ENCODE peak calls at places on chromosomes 7 and 10, in nine cellular contexts. J, D, X, E, L, H, G, M and P are unnamed samples.

GRCh38 chr7:55572378-55573233 is at the start of gene VOPP1:
- DNase-seq in D (peak; percentile 62), L (peak; percentile 70), J (peak; percentile 49), M (peak; percentile 87), E (peak; percentile 90), G (peak; percentile 71), H (peak; percentile 66), X (peak; percentile 57), P (peak; percentile 92)

GRCh38 chr10:116741391-116742351 is 695 bp downstream of the HSPA12A start:
- DNase-seq in J (peak; percentile 45), E (peak; percentile 68), D (peak; percentile 66), L (no peak), G (no peak), X (no peak), M (no peak), H (no peak), P (no peak)

GRCh38 chr7:137878333-137878961 is 31.7 kb upstream of the DGKI start:
- DNase-seq in X (peak; percentile 78), G (no peak), E (peak; percentile 33), M (no peak), D (no peak), J (no peak), L (peak; percentile 55), H (peak; percentile 36), P (peak; percentile 91)

GRCh38 chr10:114334301-114334700 is 70.0 kb downstream of the AFAP1L2 start:
- DNase-seq in J (no peak), X (peak; percentile 74), H (no peak), M (no peak), L (no peak), G (no peak), D (no peak), E (no peak), P (no peak)

GRCh38 chr10:79068203-79068561 is 584 bp upstream of the ZMIZ1 start:
- DNase-seq in D (peak; percentile 50), M (peak; percentile 61), G (peak; percentile 18), L (peak; percentile 66), J (no peak), H (no peak), X (no peak), E (peak; percentile 55), P (no peak)

GRCh38 chr10:132480356-132480755 is 57.2 kb upstream of the INPP5A start:
- DNase-seq in D (no peak), M (no peak), J (no peak), H (no peak), G (no peak), L (no peak), X (no peak), E (no peak), P (peak; percentile 16)

GRCh38 chr10:49622426-49623425 is 8.9 kb downstream of the CHAT start:
- DNase-seq in M (no peak), H (no peak), J (no peak), D (no peak), E (no peak), L (no peak), X (no peak), G (no peak), P (peak; percentile 8)

GRCh38 chr7:159027091-159027802 is 117.4 kb downstream of the VIPR2 start:
- DNase-seq in J (no peak), H (no peak), X (no peak), E (no peak), G (no peak), D (no peak), M (no peak), L (peak; percentile 18), P (no peak)

GRCh38 chr7:102153586-102153948 is 133.1 kb upstream of the SH2B2 start:
- DNase-seq in D (no peak), L (no peak), X (peak; percentile 26), G (no peak), E (no peak), J (no peak), H (no peak), M (no peak), P (no peak)

GRCh38 chr10:2048337-2048973 is 311.1 kb upstream of the ADARB2 start:
- DNase-seq in H (no peak), E (no peak), X (no peak), G (no peak), J (no peak), M (no peak), L (no peak), D (no peak), P (no peak)

GRCh38 chr7:159139202-159139601 is 5.5 kb downstream of the VIPR2 start:
- DNase-seq in G (no peak), L (no peak), D (no peak), X (no peak), E (no peak), M (no peak), H (peak; percentile 3), J (no peak), P (no peak)

GRCh38 chr7:36602975-36603887 is 121.1 kb downstream of the AOAH start:
- DNase-seq in M (no peak), X (no peak), J (no peak), D (no peak), G (no peak), H (no peak), L (no peak), E (no peak), P (no peak)

GRCh38 chr10:27724287-27724686 is 21.3 kb downstream of the MKX start:
- DNase-seq in M (no peak), G (no peak), H (no peak), D (no peak), E (peak; percentile 63), J (no peak), X (no peak), L (no peak), P (no peak)

GRCh38 chr7:45088821-45089313 is at the start of gene NACAD:
- DNase-seq in H (peak; percentile 40), L (no peak), J (peak; percentile 25), G (no peak), E (peak; percentile 54), M (no peak), D (peak; percentile 71), X (peak; percentile 19), P (no peak)

GRCh38 chr10:30439931-30440330 is 5.9 kb downstream of the MAP3K8 start:
- DNase-seq in H (no peak), G (no peak), M (no peak), L (no peak), J (no peak), E (peak; percentile 37), X (no peak), D (no peak), P (no peak)

GRCh38 chr10:76626406-76626805 is 1011.2 kb downstream of the KCNMA1 start:
- DNase-seq in X (no peak), J (peak; percentile 61), H (no peak), L (no peak), E (no peak), M (no peak), G (no peak), D (peak; percentile 38), P (no peak)

GRCh38 chr7:29287366-29287765 is 92.8 kb downstream of the CHN2 start:
- DNase-seq in L (no peak), G (no peak), J (no peak), M (no peak), D (no peak), X (peak; percentile 94), H (no peak), E (peak; percentile 93), P (no peak)

GRCh38 chr7:65946895-65947294 is 35.1 kb downstream of the GUSB start:
- DNase-seq in J (peak; percentile 68), X (no peak), E (peak; percentile 59), L (no peak), M (no peak), D (peak; percentile 77), G (no peak), H (no peak), P (no peak)

GRCh38 chr7:131948434-131949053 is 392.1 kb upstream of the PODXL start:
- DNase-seq in D (no peak), L (peak; percentile 77), E (peak; percentile 55), J (peak; percentile 29), M (no peak), G (no peak), X (peak; percentile 34), H (no peak), P (peak; percentile 79)

GRCh38 chr10:37704566-37704965 is 152.8 kb downstream of the ZNF248 start:
- DNase-seq in M (no peak), J (no peak), D (no peak), E (no peak), L (no peak), X (no peak), H (no peak), G (no peak), P (no peak)

GRCh38 chr10:37701781-37702493 is 155.5 kb downstream of the ZNF248 start:
- DNase-seq in G (no peak), H (no peak), J (no peak), M (no peak), D (no peak), E (no peak), X (no peak), L (no peak), P (no peak)

GRCh38 chr10:37700886-37701780 is 156.3 kb downstream of the ZNF248 start:
- DNase-seq in L (no peak), E (no peak), D (no peak), X (no peak), M (no peak), J (no peak), G (no peak), H (no peak), P (no peak)

GRCh38 chr10:37703833-37704382 is 153.5 kb downstream of the ZNF248 start:
- DNase-seq in G (no peak), L (no peak), M (no peak), E (no peak), H (no peak), X (no peak), J (no peak), D (no peak), P (no peak)

GRCh38 chr10:37703074-37703473 is 154.3 kb downstream of the ZNF248 start:
- DNase-seq in X (no peak), L (no peak), M (no peak), E (no peak), G (no peak), H (no peak), D (no peak), J (no peak), P (no peak)
- H3K9me3 ChIP-seq in X (no peaks in the 10 kb centered on the region), L (no peaks in the 10 kb centered on the region), M (no peaks in the 10 kb centered on the region), E (no peaks in the 10 kb centered on the region), G (no peaks in the 10 kb centered on the region), H (peaks cover 42% of the 10 kb centered on the region), D (no peaks in the 10 kb centered on the region), J (no peaks in the 10 kb centered on the region), P (no peaks in the 10 kb centered on the region)

GRCh38 chr10:37937864-37938263 is 38.6 kb downstream of the ZNF25 start:
- DNase-seq in J (no peak), M (no peak), L (no peak), D (no peak), H (no peak), G (no peak), E (peak; percentile 8), X (no peak), P (no peak)
- H3K9me3 ChIP-seq in J (no peaks in the 10 kb centered on the region), M (no peaks in the 10 kb centered on the region), L (no peaks in the 10 kb centered on the region), D (no peaks in the 10 kb centered on the region), H (no peaks in the 10 kb centered on the region), G (no peaks in the 10 kb centered on the region), E (no peaks in the 10 kb centered on the region), X (no peaks in the 10 kb centered on the region), P (no peaks in the 10 kb centered on the region)

GRCh38 chr7:95527033-95527775 is 41.5 kb downstream of the ASB4 start:
- DNase-seq in X (peak; percentile 8), J (peak; percentile 75), M (peak; percentile 49), H (no peak), L (peak; percentile 64), E (peak; percentile 73), G (no peak), D (peak; percentile 61), P (no peak)
- H3K9me3 ChIP-seq in X (no peaks in the 10 kb centered on the region), J (no peaks in the 10 kb centered on the region), M (no peaks in the 10 kb centered on the region), H (no peaks in the 10 kb centered on the region), L (no peaks in the 10 kb centered on the region), E (no peaks in the 10 kb centered on the region), G (no peaks in the 10 kb centered on the region), D (no peaks in the 10 kb centered on the region), P (no peaks in the 10 kb centered on the region)

GRCh38 chr7:96982586-96982985 is 22.8 kb upstream of the DLX6 start:
- DNase-seq in L (no peak), G (no peak), D (no peak), E (no peak), H (no peak), J (no peak), M (no peak), X (no peak), P (no peak)
- H3K9me3 ChIP-seq in L (no peaks in the 10 kb centered on the region), G (no peaks in the 10 kb centered on the region), D (no peaks in the 10 kb centered on the region), E (no peaks in the 10 kb centered on the region), H (no peaks in the 10 kb centered on the region), J (no peaks in the 10 kb centered on the region), M (no peaks in the 10 kb centered on the region), X (no peaks in the 10 kb centered on the region), P (no peaks in the 10 kb centered on the region)